ENCODE peak calls at places on chromosomes 5 and 9, in five cellular contexts. H, Q, S, M and Z are unnamed samples.

GRCh38 chr5:88734191-88734640 is 148.8 kb downstream of the MEF2C start:
- DNase-seq in H (no peak), Q (no peak), S (no peak), M (no peak), Z (peak)

GRCh38 chr5:151572657-151573368 is 18.3 kb downstream of the FAT2 start:
- DNase-seq in H (no peak), Q (no peak), S (no peak), M (no peak), Z (no peak)

GRCh38 chr9:131478911-131479310 is 23.8 kb upstream of the POMT1 start:
- DNase-seq in H (no peak), Q (no peak), S (no peak), M (no peak), Z (no peak)

GRCh38 chr5:72451771-72452505 is 55.3 kb downstream of the ZNF366 start:
- DNase-seq in H (peak), Q (peak), S (no peak), M (peak), Z (peak)

GRCh38 chr9:98755006-98755618 is 41.2 kb downstream of the ANKS6 start:
- DNase-seq in H (no peak), Q (no peak), S (no peak), M (no peak), Z (no peak)

GRCh38 chr9:92242115-92242778 is 51.2 kb downstream of the IARS1 start:
- DNase-seq in H (peak), Q (peak), S (peak), M (peak), Z (no peak)

GRCh38 chr5:132742626-132743025 is 4.6 kb upstream of the CCNI2 start:
- DNase-seq in H (no peak), Q (no peak), S (no peak), M (no peak), Z (no peak)

GRCh38 chr5:138949988-138950387 is 74.9 kb upstream of the LRRTM2 start:
- DNase-seq in H (no peak), Q (no peak), S (no peak), M (peak), Z (no peak)

GRCh38 chr5:31237159-31237558 is 43.7 kb downstream of the CDH6 start:
- DNase-seq in H (no peak), Q (no peak), S (no peak), M (peak), Z (no peak)

GRCh38 chr5:158120760-158121159 is 261.8 kb upstream of the CLINT1 start:
- DNase-seq in H (no peak), Q (no peak), S (no peak), M (no peak), Z (no peak)

GRCh38 chr5:139979518-139979917 is 63.6 kb downstream of the NRG2 start:
- DNase-seq in H (no peak), Q (no peak), S (no peak), M (no peak), Z (no peak)

GRCh38 chr5:108711898-108712297 is 35.8 kb upstream of the FER start:
- DNase-seq in H (no peak), Q (no peak), S (no peak), M (no peak), Z (no peak)

GRCh38 chr9:106717686-106718085 is 145.3 kb upstream of the ZNF462 start:
- DNase-seq in H (no peak), Q (no peak), S (peak), M (peak), Z (no peak)

GRCh38 chr9:98231770-98232478 is 23.5 kb downstream of the TBC1D2 start:
- DNase-seq in H (no peak), Q (no peak), S (peak), M (peak), Z (no peak)

GRCh38 chr5:88676637-88677481 is 206.1 kb downstream of the MEF2C start:
- DNase-seq in H (no peak), Q (no peak), S (no peak), M (no peak), Z (no peak)

GRCh38 chr9:127311239-127311741 is 46.7 kb downstream of the GARNL3 start:
- DNase-seq in H (peak), Q (peak), S (no peak), M (peak), Z (no peak)

GRCh38 chr5:60148356-60148755 is 254.8 kb upstream of the PDE4D start:
- DNase-seq in H (no peak), Q (no peak), S (no peak), M (peak), Z (no peak)

GRCh38 chr9:5869315-5870019 is 21.2 kb upstream of the MLANA start:
- DNase-seq in H (peak), Q (peak), S (no peak), M (no peak), Z (peak)

GRCh38 chr5:57761513-57761912 is 278.9 kb upstream of the ACTBL2 start:
- DNase-seq in H (no peak), Q (no peak), S (no peak), M (no peak), Z (no peak)

GRCh38 chr5:98573834-98574233 is 199.6 kb upstream of the RGMB start:
- DNase-seq in H (no peak), Q (no peak), S (no peak), M (no peak), Z (no peak)

GRCh38 chr5:111131356-111131755 is 39.2 kb downstream of the WDR36 start:
- DNase-seq in H (peak), Q (no peak), S (no peak), M (no peak), Z (no peak)

GRCh38 chr9:29332789-29333188 is 1759.5 kb upstream of the C9orf72 start:
- DNase-seq in H (no peak), Q (peak), S (no peak), M (no peak), Z (no peak)

GRCh38 chr5:126460977-126461376 is 37.8 kb downstream of the GRAMD2B start:
- DNase-seq in H (no peak), Q (no peak), S (no peak), M (no peak), Z (no peak)

GRCh38 chr5:72231989-72232703 is 87.9 kb downstream of the MRPS27 start:
- DNase-seq in H (no peak), Q (no peak), S (no peak), M (no peak), Z (no peak)

GRCh38 chr9:111646417-111646816 is 15.0 kb upstream of the GNG10 start:
- DNase-seq in H (no peak), Q (no peak), S (no peak), M (no peak), Z (no peak)

GRCh38 chr9:134059661-134060395 is 8.0 kb downstream of the BRD3 start:
- DNase-seq in H (peak), Q (no peak), S (no peak), M (no peak), Z (peak)

GRCh38 chr9:96436063-96436455 is 13.9 kb upstream of the HABP4 start:
- DNase-seq in H (no peak), Q (no peak), S (no peak), M (no peak), Z (no peak)

GRCh38 chr9:71769175-71770165 is 1.2 kb upstream of the CEMIP2 start:
- DNase-seq in H (peak), Q (peak), S (no peak), M (peak), Z (peak)

GRCh38 chr5:82389347-82389746 is 111.2 kb upstream of the RPS23 start:
- DNase-seq in H (no peak), Q (no peak), S (no peak), M (no peak), Z (no peak)

GRCh38 chr9:133875131-133875530 is 117.0 kb downstream of the VAV2 start:
- DNase-seq in H (no peak), Q (no peak), S (no peak), M (no peak), Z (no peak)

GRCh38 chr9:127214421-127215265 is 49.9 kb upstream of the GARNL3 start:
- DNase-seq in H (peak), Q (peak), S (peak), M (peak), Z (peak)

GRCh38 chr5:154309361-154309725 is 118.8 kb downstream of the GALNT10 start:
- DNase-seq in H (no peak), Q (no peak), S (no peak), M (peak), Z (no peak)

GRCh38 chr9:108634669-108635462 is 220.9 kb downstream of the ACTL7B start:
- DNase-seq in H (no peak), Q (no peak), S (no peak), M (peak), Z (no peak)

GRCh38 chr5:127313847-127314473 is 23.4 kb downstream of the MEGF10 start:
- DNase-seq in H (peak), Q (peak), S (peak), M (peak), Z (peak)

GRCh38 chr9:110337727-110338522 is at the start of gene TXNDC8:
- DNase-seq in H (no peak), Q (no peak), S (peak), M (peak), Z (no peak)

GRCh38 chr5:135306557-135306956 is 92.5 kb downstream of the MACROH2A1 start:
- DNase-seq in H (no peak), Q (no peak), S (no peak), M (no peak), Z (no peak)

GRCh38 chr5:130727834-130728233 is 437.2 kb downstream of the HINT1 start:
- DNase-seq in H (no peak), Q (no peak), S (no peak), M (no peak), Z (no peak)

GRCh38 chr9:89478821-89479668 is 18.9 kb downstream of the SEMA4D start:
- DNase-seq in H (no peak), Q (no peak), S (no peak), M (no peak), Z (no peak)

GRCh38 chr9:89475891-89476440 is 21.9 kb downstream of the SEMA4D start:
- DNase-seq in H (no peak), Q (no peak), S (no peak), M (no peak), Z (no peak)

GRCh38 chr9:89477395-89477794 is 20.5 kb downstream of the SEMA4D start:
- DNase-seq in H (no peak), Q (no peak), S (no peak), M (no peak), Z (no peak)

GRCh38 chr9:89476546-89476945 is 21.4 kb downstream of the SEMA4D start:
- DNase-seq in H (no peak), Q (no peak), S (no peak), M (no peak), Z (no peak)

GRCh38 chr9:89477811-89478583 is 19.9 kb downstream of the SEMA4D start:
- DNase-seq in H (no peak), Q (no peak), S (no peak), M (no peak), Z (no peak)
- TF ChIP-seq CTCF in H (no peak), Q (no peak), S (no peak), M (no peak), Z (no peak)

DNA sequence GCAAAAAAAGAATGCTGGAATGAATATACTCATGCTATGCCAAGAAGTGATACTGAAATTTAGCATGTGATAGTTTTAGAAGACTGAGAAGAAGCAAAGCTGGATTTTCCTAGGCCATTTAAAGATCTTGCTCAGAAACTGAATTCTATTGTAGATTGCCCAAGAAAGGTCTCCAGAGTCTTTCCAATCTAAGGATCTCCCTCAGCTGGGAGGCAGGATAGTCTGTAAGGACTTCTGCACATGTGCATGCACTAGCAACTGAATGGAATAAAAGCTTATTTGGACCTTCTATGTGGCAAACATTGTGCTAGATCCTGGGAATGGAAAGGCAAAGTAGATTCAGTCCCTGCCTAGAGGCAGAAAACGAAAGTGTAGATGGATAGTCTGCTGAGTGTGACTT is 334.4 kb downstream of the DTWD2 start:
- DNase-seq in H (no peak), Q (no peak), S (no peak), M (no peak), Z (no peak)
- TF ChIP-seq CTCF in H (no peak), Q (no peak), S (no peak), M (no peak), Z (no peak)

DNA sequence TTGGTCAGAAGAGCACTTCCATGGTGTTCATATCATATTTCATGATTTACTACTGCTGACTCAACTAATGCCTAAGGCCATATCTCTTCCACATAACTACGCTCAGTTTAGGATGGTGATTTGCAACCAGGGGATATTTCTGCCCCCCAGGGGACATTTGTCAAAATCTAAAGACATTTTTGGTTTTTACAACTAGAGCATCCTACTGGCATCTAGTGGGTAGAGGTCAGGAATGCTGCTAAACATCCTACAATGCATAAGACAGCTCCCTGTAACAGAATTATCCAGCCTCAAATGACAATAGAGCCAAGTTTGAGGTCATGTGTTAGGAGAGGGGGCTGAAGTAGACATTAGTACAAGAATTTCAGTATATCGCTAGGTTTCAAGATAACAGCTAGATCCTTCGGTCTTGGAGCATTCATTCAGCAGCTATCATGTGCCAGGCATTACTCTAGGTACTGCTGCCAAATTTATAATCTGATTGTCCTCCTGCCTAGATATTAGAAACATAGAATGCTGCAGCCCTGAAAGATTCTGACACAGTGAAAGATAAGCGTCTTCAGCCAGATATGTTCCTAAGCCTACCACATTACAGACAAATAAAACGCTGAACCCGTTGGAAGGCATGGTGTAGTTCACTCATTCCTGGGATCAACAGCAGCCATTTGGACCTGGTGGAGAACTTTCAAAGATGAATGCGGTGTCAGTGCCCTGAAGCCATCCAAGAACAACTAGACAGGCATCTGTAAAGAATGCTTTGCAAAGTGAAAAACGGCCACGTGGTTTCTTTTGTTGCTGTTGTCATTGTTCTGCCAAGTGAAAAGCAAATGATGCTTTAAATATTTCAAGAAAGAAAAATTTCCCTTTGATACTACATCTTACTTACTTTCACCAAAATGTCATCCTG is 55.5 kb upstream of the FST start:
- DNase-seq in H (no peak), Q (no peak), S (no peak), M (peak), Z (no peak)
- TF ChIP-seq CTCF in H (no peak), Q (no peak), S (no peak), M (no peak), Z (no peak)

DNA sequence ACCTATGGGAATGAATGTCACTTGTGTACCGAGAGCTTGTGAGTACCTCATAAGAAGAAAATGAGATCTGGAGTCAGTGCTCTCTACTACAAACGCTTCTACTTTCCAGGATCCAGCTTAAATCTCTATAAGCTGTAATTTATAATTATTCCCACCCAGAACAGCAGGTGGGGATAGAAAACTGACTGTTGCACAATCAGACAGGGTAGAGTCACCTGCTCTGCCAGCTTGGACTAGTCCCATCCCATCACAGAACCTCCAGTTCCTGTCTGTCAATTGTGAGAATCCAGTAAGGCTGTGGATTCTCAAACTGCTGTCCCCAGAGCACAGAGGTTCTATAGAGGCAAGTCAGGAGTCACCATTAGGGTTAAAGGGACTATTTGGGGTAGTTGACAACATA is 2.0 kb downstream of the SPINK7 start:
- DNase-seq in H (no peak), Q (no peak), S (no peak), M (no peak), Z (no peak)
- TF ChIP-seq CTCF in H (no peak), Q (no peak), S (no peak), M (no peak), Z (no peak)

GRCh38 chr5:141392429-141393198 is at the start of gene PCDHGA8:
- DNase-seq in H (no peak), Q (no peak), S (no peak), M (peak), Z (no peak)
- TF ChIP-seq CTCF in H (no peak), Q (no peak), S (peak), M (peak), Z (no peak)

DNA sequence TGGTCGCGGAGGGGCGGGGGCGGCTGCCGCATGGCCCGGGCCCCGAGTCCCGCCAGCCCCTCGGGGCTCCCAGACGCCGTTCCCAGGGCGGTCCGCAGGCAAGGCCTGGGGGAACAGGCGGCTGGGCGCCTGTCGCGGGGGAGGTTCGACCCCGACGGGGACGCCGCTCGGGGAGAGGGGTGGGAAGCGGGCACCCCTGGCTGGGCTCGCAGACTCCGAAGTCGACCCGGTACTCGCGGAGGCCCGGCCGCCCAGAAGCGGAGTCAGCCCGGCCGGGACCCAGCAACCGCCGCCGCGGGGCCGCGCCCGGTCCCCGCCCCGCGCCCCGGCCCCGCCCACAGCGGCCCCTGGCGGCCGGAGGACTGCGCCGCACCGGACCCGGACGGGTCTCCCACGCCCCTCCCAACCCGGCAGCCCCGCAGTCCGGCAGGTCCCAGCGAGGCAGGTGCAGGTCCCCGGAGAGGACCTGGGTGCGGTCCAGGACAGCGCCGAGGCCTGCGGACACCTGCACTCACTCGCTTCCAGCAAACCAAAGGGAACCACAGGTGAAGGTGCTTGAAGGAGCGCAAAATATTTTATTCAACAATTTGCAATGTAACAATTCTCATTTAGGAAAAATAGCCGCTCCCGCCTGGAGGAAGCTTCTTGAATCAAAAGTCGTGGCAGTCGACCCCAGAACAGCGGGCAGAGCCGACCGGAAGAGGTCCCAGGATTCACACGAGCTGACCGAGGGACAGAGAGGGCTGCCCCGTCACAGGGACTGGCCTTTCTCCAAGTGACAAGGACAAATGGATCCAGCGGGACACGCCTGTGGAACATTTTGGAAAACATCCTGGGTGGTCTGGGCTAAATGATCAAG is at the start of gene INPP5E:
- DNase-seq in H (peak), Q (peak), S (no peak), M (peak), Z (peak)
- TF ChIP-seq CTCF in H (peak), Q (peak), S (peak), M (peak), Z (peak)

GRCh38 chr5:106269252-106269843 is 1401.4 kb downstream of the EFNA5 start:
- DNase-seq in H (peak), Q (no peak), S (no peak), M (peak), Z (no peak)
- TF ChIP-seq CTCF in H (peak), Q (peak), S (peak), M (peak), Z (peak)

GRCh38 chr5:134005415-134006118 is 792 bp upstream of the VDAC1 start:
- DNase-seq in H (peak), Q (peak), S (no peak), M (peak), Z (peak)

GRCh38 chr5:134003064-134003956 is 1.5 kb downstream of the VDAC1 start:
- DNase-seq in H (no peak), Q (no peak), S (no peak), M (no peak), Z (no peak)

GRCh38 chr5:134003957-134004625 is 684 bp downstream of the VDAC1 start:
- DNase-seq in H (peak), Q (no peak), S (no peak), M (peak), Z (peak)

GRCh38 chr5:134006119-134006514 is 1.3 kb upstream of the VDAC1 start:
- DNase-seq in H (peak), Q (no peak), S (no peak), M (no peak), Z (no peak)

GRCh38 chr5:134004626-134005414 is at the start of gene VDAC1:
- DNase-seq in H (peak), Q (peak), S (peak), M (peak), Z (peak)
- TF ChIP-seq CTCF in H (no peak), Q (no peak), S (no peak), M (no peak), Z (no peak)